ENCODE peak calls at places on chromosomes 11 and 22, in seven cellular contexts. One of them, this sample, is unnamed.

GRCh38 chr11:100240051-100240450 is 447.0 kb upstream of the ARHGAP42 start:
- DNase-seq in stimulated activated CD8-positive, alpha-beta memory T cell treated with anti-CD3 and anti-CD28 coated beads, Interleukin-4, amount 100 ng/mL, for 24 hours: no peak
- DNase-seq in astrocyte: no peak
- DNase-seq in fibroblast of the aortic adventitia: no peak
- DNase-seq in mucosa of descending colon: no peak
- DNase-seq in ELF-1: no peak
- DNase-seq in activated CD4-positive, alpha-beta T cell treated with anti-CD3 and anti-CD28 coated beads, Interleukin-2, amount 50 U/mL, for 24 hours: no peak
- DNase-seq in this sample: no peak

GRCh38 chr11:88972210-88972609 is 93.6 kb downstream of the GRM5 start:
- DNase-seq in mucosa of descending colon: no peak
- DNase-seq in astrocyte: no peak
- DNase-seq in stimulated activated CD8-positive, alpha-beta memory T cell treated with anti-CD3 and anti-CD28 coated beads, Interleukin-4, amount 100 ng/mL, for 24 hours: no peak
- DNase-seq in fibroblast of the aortic adventitia: no peak
- DNase-seq in ELF-1: no peak
- DNase-seq in activated CD4-positive, alpha-beta T cell treated with anti-CD3 and anti-CD28 coated beads, Interleukin-2, amount 50 U/mL, for 24 hours: no peak
- DNase-seq in this sample: no peak

GRCh38 chr22:43212434-43212952 is 25.6 kb upstream of the TTLL12 start:
- DNase-seq in activated CD4-positive, alpha-beta T cell treated with anti-CD3 and anti-CD28 coated beads, Interleukin-2, amount 50 U/mL, for 24 hours: no peak
- DNase-seq in fibroblast of the aortic adventitia: no peak
- DNase-seq in ELF-1: no peak
- DNase-seq in astrocyte: no peak
- DNase-seq in stimulated activated CD8-positive, alpha-beta memory T cell treated with anti-CD3 and anti-CD28 coated beads, Interleukin-4, amount 100 ng/mL, for 24 hours: no peak
- DNase-seq in mucosa of descending colon: no peak
- DNase-seq in this sample: no peak

GRCh38 chr11:115674831-115675230 is 170.6 kb upstream of the CADM1 start:
- DNase-seq in fibroblast of the aortic adventitia: no peak
- DNase-seq in stimulated activated CD8-positive, alpha-beta memory T cell treated with anti-CD3 and anti-CD28 coated beads, Interleukin-4, amount 100 ng/mL, for 24 hours: no peak
- DNase-seq in mucosa of descending colon: no peak
- DNase-seq in activated CD4-positive, alpha-beta T cell treated with anti-CD3 and anti-CD28 coated beads, Interleukin-2, amount 50 U/mL, for 24 hours: no peak
- DNase-seq in astrocyte: no peak
- DNase-seq in ELF-1: peak
- DNase-seq in this sample: no peak

GRCh38 chr11:31628111-31628510 is 118.5 kb downstream of the ELP4 start:
- DNase-seq in stimulated activated CD8-positive, alpha-beta memory T cell treated with anti-CD3 and anti-CD28 coated beads, Interleukin-4, amount 100 ng/mL, for 24 hours: no peak
- DNase-seq in fibroblast of the aortic adventitia: no peak
- DNase-seq in activated CD4-positive, alpha-beta T cell treated with anti-CD3 and anti-CD28 coated beads, Interleukin-2, amount 50 U/mL, for 24 hours: no peak
- DNase-seq in mucosa of descending colon: no peak
- DNase-seq in ELF-1: no peak
- DNase-seq in astrocyte: no peak
- DNase-seq in this sample: no peak

GRCh38 chr11:6397156-6397555 is 6.9 kb downstream of the SMPD1 start:
- DNase-seq in activated CD4-positive, alpha-beta T cell treated with anti-CD3 and anti-CD28 coated beads, Interleukin-2, amount 50 U/mL, for 24 hours: no peak
- DNase-seq in ELF-1: no peak
- DNase-seq in stimulated activated CD8-positive, alpha-beta memory T cell treated with anti-CD3 and anti-CD28 coated beads, Interleukin-4, amount 100 ng/mL, for 24 hours: no peak
- DNase-seq in fibroblast of the aortic adventitia: peak
- DNase-seq in astrocyte: no peak
- DNase-seq in mucosa of descending colon: no peak
- DNase-seq in this sample: no peak

GRCh38 chr11:94868468-94868867 is 100.3 kb downstream of the AMOTL1 start:
- DNase-seq in astrocyte: no peak
- DNase-seq in activated CD4-positive, alpha-beta T cell treated with anti-CD3 and anti-CD28 coated beads, Interleukin-2, amount 50 U/mL, for 24 hours: no peak
- DNase-seq in mucosa of descending colon: no peak
- DNase-seq in fibroblast of the aortic adventitia: no peak
- DNase-seq in ELF-1: no peak
- DNase-seq in stimulated activated CD8-positive, alpha-beta memory T cell treated with anti-CD3 and anti-CD28 coated beads, Interleukin-4, amount 100 ng/mL, for 24 hours: no peak
- DNase-seq in this sample: no peak

GRCh38 chr11:61742391-61742790 is 10.0 kb upstream of the MYRF start:
- DNase-seq in ELF-1: no peak
- DNase-seq in astrocyte: no peak
- DNase-seq in fibroblast of the aortic adventitia: no peak
- DNase-seq in mucosa of descending colon: peak
- DNase-seq in stimulated activated CD8-positive, alpha-beta memory T cell treated with anti-CD3 and anti-CD28 coated beads, Interleukin-4, amount 100 ng/mL, for 24 hours: no peak
- DNase-seq in activated CD4-positive, alpha-beta T cell treated with anti-CD3 and anti-CD28 coated beads, Interleukin-2, amount 50 U/mL, for 24 hours: no peak
- DNase-seq in this sample: no peak

GRCh38 chr22:40204331-40205116 is 26.8 kb downstream of the TNRC6B start:
- DNase-seq in ELF-1: no peak
- DNase-seq in activated CD4-positive, alpha-beta T cell treated with anti-CD3 and anti-CD28 coated beads, Interleukin-2, amount 50 U/mL, for 24 hours: no peak
- DNase-seq in stimulated activated CD8-positive, alpha-beta memory T cell treated with anti-CD3 and anti-CD28 coated beads, Interleukin-4, amount 100 ng/mL, for 24 hours: no peak
- DNase-seq in mucosa of descending colon: no peak
- DNase-seq in fibroblast of the aortic adventitia: peak
- DNase-seq in astrocyte: peak
- DNase-seq in this sample: peak

GRCh38 chr11:11148104-11148509 is 204.9 kb downstream of the CSNK2A3 start:
- DNase-seq in astrocyte: peak
- DNase-seq in stimulated activated CD8-positive, alpha-beta memory T cell treated with anti-CD3 and anti-CD28 coated beads, Interleukin-4, amount 100 ng/mL, for 24 hours: no peak
- DNase-seq in activated CD4-positive, alpha-beta T cell treated with anti-CD3 and anti-CD28 coated beads, Interleukin-2, amount 50 U/mL, for 24 hours: no peak
- DNase-seq in mucosa of descending colon: peak
- DNase-seq in ELF-1: peak
- DNase-seq in fibroblast of the aortic adventitia: peak
- DNase-seq in this sample: peak

GRCh38 chr11:69772646-69773045 is 2.5 kb downstream of the FGF4 start:
- DNase-seq in mucosa of descending colon: no peak
- DNase-seq in activated CD4-positive, alpha-beta T cell treated with anti-CD3 and anti-CD28 coated beads, Interleukin-2, amount 50 U/mL, for 24 hours: no peak
- DNase-seq in fibroblast of the aortic adventitia: no peak
- DNase-seq in ELF-1: no peak
- DNase-seq in astrocyte: no peak
- DNase-seq in stimulated activated CD8-positive, alpha-beta memory T cell treated with anti-CD3 and anti-CD28 coated beads, Interleukin-4, amount 100 ng/mL, for 24 hours: no peak
- DNase-seq in this sample: no peak

GRCh38 chr11:2525941-2526807 is 81.4 kb downstream of the KCNQ1 start:
- DNase-seq in mucosa of descending colon: peak
- DNase-seq in fibroblast of the aortic adventitia: no peak
- DNase-seq in ELF-1: no peak
- DNase-seq in stimulated activated CD8-positive, alpha-beta memory T cell treated with anti-CD3 and anti-CD28 coated beads, Interleukin-4, amount 100 ng/mL, for 24 hours: no peak
- DNase-seq in astrocyte: no peak
- DNase-seq in activated CD4-positive, alpha-beta T cell treated with anti-CD3 and anti-CD28 coated beads, Interleukin-2, amount 50 U/mL, for 24 hours: no peak
- DNase-seq in this sample: no peak

GRCh38 chr11:64582885-64583284 is 8.1 kb upstream of the SLC22A12 start:
- DNase-seq in activated CD4-positive, alpha-beta T cell treated with anti-CD3 and anti-CD28 coated beads, Interleukin-2, amount 50 U/mL, for 24 hours: no peak
- DNase-seq in astrocyte: no peak
- DNase-seq in mucosa of descending colon: no peak
- DNase-seq in fibroblast of the aortic adventitia: no peak
- DNase-seq in ELF-1: no peak
- DNase-seq in stimulated activated CD8-positive, alpha-beta memory T cell treated with anti-CD3 and anti-CD28 coated beads, Interleukin-4, amount 100 ng/mL, for 24 hours: no peak
- DNase-seq in this sample: no peak

GRCh38 chr11:37718431-37718999 is 1120.5 kb upstream of the RAG2 start:
- DNase-seq in mucosa of descending colon: no peak
- DNase-seq in stimulated activated CD8-positive, alpha-beta memory T cell treated with anti-CD3 and anti-CD28 coated beads, Interleukin-4, amount 100 ng/mL, for 24 hours: no peak
- DNase-seq in activated CD4-positive, alpha-beta T cell treated with anti-CD3 and anti-CD28 coated beads, Interleukin-2, amount 50 U/mL, for 24 hours: no peak
- DNase-seq in fibroblast of the aortic adventitia: peak
- DNase-seq in astrocyte: no peak
- DNase-seq in ELF-1: no peak
- DNase-seq in this sample: no peak

GRCh38 chr11:130786586-130786985 is 129.7 kb downstream of the SNX19 start:
- DNase-seq in activated CD4-positive, alpha-beta T cell treated with anti-CD3 and anti-CD28 coated beads, Interleukin-2, amount 50 U/mL, for 24 hours: no peak
- DNase-seq in ELF-1: peak
- DNase-seq in stimulated activated CD8-positive, alpha-beta memory T cell treated with anti-CD3 and anti-CD28 coated beads, Interleukin-4, amount 100 ng/mL, for 24 hours: no peak
- DNase-seq in astrocyte: no peak
- DNase-seq in mucosa of descending colon: no peak
- DNase-seq in fibroblast of the aortic adventitia: no peak
- DNase-seq in this sample: no peak